ENCODE peak calls at places on chromosomes 6 and 20, in seven cellular contexts. One of them, this sample, is unnamed.

GRCh38 chr6:54307412-54308036 is 717 bp upstream of the TINAG start:
- DNase-seq in BJ: no peak
- DNase-seq in uterus: no peak
- DNase-seq in fibroblast of the aortic adventitia: no peak
- DNase-seq in ovary: no peak
- DNase-seq in pancreas: no peak
- DNase-seq in CD8-positive, alpha-beta T cell: no peak
- DNase-seq in this sample: no peak

GRCh38 chr20:45951925-45952834 is 17.7 kb downstream of the PCIF1 start:
- DNase-seq in CD8-positive, alpha-beta T cell: peak; percentile 1
- DNase-seq in uterus: no peak
- DNase-seq in ovary: peak; percentile 17
- DNase-seq in fibroblast of the aortic adventitia: no peak
- DNase-seq in pancreas: peak; percentile 23
- DNase-seq in BJ: no peak
- DNase-seq in this sample: no peak

GRCh38 chr20:40945754-40946451 is 82.7 kb upstream of the TOP1 start:
- DNase-seq in uterus: no peak
- DNase-seq in CD8-positive, alpha-beta T cell: no peak
- DNase-seq in pancreas: no peak
- DNase-seq in ovary: peak; percentile 41
- DNase-seq in BJ: no peak
- DNase-seq in fibroblast of the aortic adventitia: peak; percentile 75
- DNase-seq in this sample: peak; percentile 69

GRCh38 chr6:42532038-42532669 is 31.7 kb upstream of the UBR2 start:
- DNase-seq in uterus: peak; percentile 39
- DNase-seq in BJ: no peak
- DNase-seq in ovary: no peak
- DNase-seq in fibroblast of the aortic adventitia: peak; percentile 79
- DNase-seq in CD8-positive, alpha-beta T cell: no peak
- DNase-seq in pancreas: no peak
- DNase-seq in this sample: peak; percentile 27

GRCh38 chr6:144055121-144055931 is 40.0 kb downstream of the SF3B5 start:
- DNase-seq in ovary: no peak
- DNase-seq in uterus: no peak
- DNase-seq in fibroblast of the aortic adventitia: no peak
- DNase-seq in pancreas: no peak
- DNase-seq in BJ: no peak
- DNase-seq in CD8-positive, alpha-beta T cell: peak; percentile 72
- DNase-seq in this sample: no peak

GRCh38 chr6:72832271-72832670 is 210.4 kb downstream of the KCNQ5 start:
- DNase-seq in BJ: no peak
- DNase-seq in pancreas: no peak
- DNase-seq in fibroblast of the aortic adventitia: no peak
- DNase-seq in ovary: no peak
- DNase-seq in uterus: no peak
- DNase-seq in CD8-positive, alpha-beta T cell: no peak
- DNase-seq in this sample: no peak

GRCh38 chr20:63740501-63741353 is 1.2 kb downstream of the SLC2A4RG start:
- DNase-seq in fibroblast of the aortic adventitia: peak; percentile 94
- DNase-seq in CD8-positive, alpha-beta T cell: peak; percentile 56
- DNase-seq in uterus: peak; percentile 96
- DNase-seq in pancreas: peak; percentile 99
- DNase-seq in BJ: peak; percentile 52
- DNase-seq in ovary: peak; percentile 99
- DNase-seq in this sample: peak; percentile 73

GRCh38 chr6:128806274-128806673 is 76.7 kb upstream of the LAMA2 start:
- DNase-seq in BJ: no peak
- DNase-seq in pancreas: no peak
- DNase-seq in uterus: peak; percentile 20
- DNase-seq in ovary: no peak
- DNase-seq in fibroblast of the aortic adventitia: peak; percentile 26
- DNase-seq in CD8-positive, alpha-beta T cell: no peak
- DNase-seq in this sample: no peak

GRCh38 chr20:9311132-9311531 is 203.3 kb upstream of the LAMP5 start:
- DNase-seq in fibroblast of the aortic adventitia: peak; percentile 8
- DNase-seq in uterus: no peak
- DNase-seq in CD8-positive, alpha-beta T cell: no peak
- DNase-seq in BJ: no peak
- DNase-seq in ovary: no peak
- DNase-seq in pancreas: no peak
- DNase-seq in this sample: no peak

GRCh38 chr6:167833396-167833763 is 6.7 kb downstream of the AFDN start:
- DNase-seq in ovary: no peak
- DNase-seq in CD8-positive, alpha-beta T cell: no peak
- DNase-seq in fibroblast of the aortic adventitia: no peak
- DNase-seq in pancreas: no peak
- DNase-seq in uterus: no peak
- DNase-seq in BJ: no peak
- DNase-seq in this sample: no peak
- TF ChIP-seq CTCF in ovary: no peak
- TF ChIP-seq CTCF in CD8-positive, alpha-beta T cell: no peak
- TF ChIP-seq CTCF in fibroblast of the aortic adventitia: no peak
- TF ChIP-seq CTCF in pancreas: no peak
- TF ChIP-seq CTCF in uterus: no peak
- TF ChIP-seq CTCF in BJ: no peak
- TF ChIP-seq CTCF in this sample: no peak

GRCh38 chr6:30612213-30612612 is 4.8 kb downstream of the PPP1R10 start:
- DNase-seq in CD8-positive, alpha-beta T cell: no peak
- DNase-seq in fibroblast of the aortic adventitia: peak; percentile 60
- DNase-seq in ovary: no peak
- DNase-seq in BJ: no peak
- DNase-seq in uterus: no peak
- DNase-seq in pancreas: no peak
- DNase-seq in this sample: no peak
- TF ChIP-seq CTCF in CD8-positive, alpha-beta T cell: no peak
- TF ChIP-seq CTCF in fibroblast of the aortic adventitia: peak; percentile 51
- TF ChIP-seq CTCF in ovary: peak; percentile 32
- TF ChIP-seq CTCF in BJ: peak; percentile 57
- TF ChIP-seq CTCF in uterus: no peak
- TF ChIP-seq CTCF in pancreas: no peak
- TF ChIP-seq CTCF in this sample: no peak

DNA sequence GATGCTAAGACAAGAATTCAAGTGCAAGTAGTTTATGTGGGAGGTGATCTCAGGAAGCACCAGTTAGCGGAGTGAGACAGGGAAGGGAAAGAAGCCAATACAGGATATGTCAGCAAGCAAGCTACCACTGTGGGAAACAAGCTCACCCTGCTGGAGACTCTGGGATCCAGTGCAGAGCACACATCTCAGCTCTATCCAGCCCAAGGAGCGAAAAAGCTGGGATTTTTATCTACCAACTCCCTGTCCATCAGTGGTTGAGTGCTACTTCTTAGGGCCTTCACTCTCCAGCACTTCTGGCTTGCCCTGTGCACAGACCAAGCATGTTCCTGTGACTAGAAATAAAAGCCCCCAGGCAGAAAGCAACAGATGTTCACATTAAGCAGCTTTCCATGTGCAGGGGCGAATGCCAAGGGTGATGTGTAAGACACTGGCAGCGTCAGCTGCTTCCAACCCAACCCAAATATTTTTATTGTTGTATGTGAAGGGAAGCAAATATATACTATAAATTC is 10.8 kb upstream of the RNF24 start:
- DNase-seq in CD8-positive, alpha-beta T cell: no peak
- DNase-seq in uterus: peak; percentile 39
- DNase-seq in ovary: no peak
- DNase-seq in pancreas: no peak
- DNase-seq in fibroblast of the aortic adventitia: peak; percentile 82
- DNase-seq in BJ: peak; percentile 52
- DNase-seq in this sample: no peak
- TF ChIP-seq CTCF in CD8-positive, alpha-beta T cell: no peak
- TF ChIP-seq CTCF in uterus: peak; percentile 42
- TF ChIP-seq CTCF in ovary: no peak
- TF ChIP-seq CTCF in pancreas: no peak
- TF ChIP-seq CTCF in fibroblast of the aortic adventitia: peak; percentile 57
- TF ChIP-seq CTCF in BJ: peak; percentile 60
- TF ChIP-seq CTCF in this sample: no peak

GRCh38 chr6:14280766-14281293 is 163.3 kb downstream of the CD83 start:
- DNase-seq in pancreas: no peak
- DNase-seq in uterus: no peak
- DNase-seq in CD8-positive, alpha-beta T cell: no peak
- DNase-seq in ovary: no peak
- DNase-seq in BJ: no peak
- DNase-seq in fibroblast of the aortic adventitia: no peak
- DNase-seq in this sample: no peak
- TF ChIP-seq CTCF in pancreas: no peak
- TF ChIP-seq CTCF in uterus: no peak
- TF ChIP-seq CTCF in CD8-positive, alpha-beta T cell: no peak
- TF ChIP-seq CTCF in ovary: no peak
- TF ChIP-seq CTCF in BJ: no peak
- TF ChIP-seq CTCF in fibroblast of the aortic adventitia: no peak
- TF ChIP-seq CTCF in this sample: no peak

GRCh38 chr6:44062105-44062770 is 65.0 kb downstream of the MRPL14 start:
- DNase-seq in CD8-positive, alpha-beta T cell: no peak
- DNase-seq in uterus: no peak
- DNase-seq in BJ: no peak
- DNase-seq in fibroblast of the aortic adventitia: no peak
- DNase-seq in ovary: no peak
- DNase-seq in pancreas: peak; percentile 29
- DNase-seq in this sample: no peak

GRCh38 chr6:44064089-44064947 is 62.9 kb downstream of the MRPL14 start:
- DNase-seq in pancreas: peak; percentile 20
- DNase-seq in uterus: peak; percentile 80
- DNase-seq in BJ: peak; percentile 81
- DNase-seq in CD8-positive, alpha-beta T cell: no peak
- DNase-seq in ovary: no peak
- DNase-seq in fibroblast of the aortic adventitia: peak; percentile 98
- DNase-seq in this sample: no peak

GRCh38 chr6:44063561-44064059 is 63.6 kb downstream of the MRPL14 start:
- DNase-seq in BJ: no peak
- DNase-seq in CD8-positive, alpha-beta T cell: no peak
- DNase-seq in fibroblast of the aortic adventitia: no peak
- DNase-seq in pancreas: no peak
- DNase-seq in ovary: no peak
- DNase-seq in uterus: no peak
- DNase-seq in this sample: no peak

GRCh38 chr6:44061375-44062104 is 65.7 kb downstream of the MRPL14 start:
- DNase-seq in CD8-positive, alpha-beta T cell: no peak
- DNase-seq in uterus: no peak
- DNase-seq in fibroblast of the aortic adventitia: peak; percentile 66
- DNase-seq in pancreas: no peak
- DNase-seq in BJ: no peak
- DNase-seq in ovary: no peak
- DNase-seq in this sample: no peak

DNA sequence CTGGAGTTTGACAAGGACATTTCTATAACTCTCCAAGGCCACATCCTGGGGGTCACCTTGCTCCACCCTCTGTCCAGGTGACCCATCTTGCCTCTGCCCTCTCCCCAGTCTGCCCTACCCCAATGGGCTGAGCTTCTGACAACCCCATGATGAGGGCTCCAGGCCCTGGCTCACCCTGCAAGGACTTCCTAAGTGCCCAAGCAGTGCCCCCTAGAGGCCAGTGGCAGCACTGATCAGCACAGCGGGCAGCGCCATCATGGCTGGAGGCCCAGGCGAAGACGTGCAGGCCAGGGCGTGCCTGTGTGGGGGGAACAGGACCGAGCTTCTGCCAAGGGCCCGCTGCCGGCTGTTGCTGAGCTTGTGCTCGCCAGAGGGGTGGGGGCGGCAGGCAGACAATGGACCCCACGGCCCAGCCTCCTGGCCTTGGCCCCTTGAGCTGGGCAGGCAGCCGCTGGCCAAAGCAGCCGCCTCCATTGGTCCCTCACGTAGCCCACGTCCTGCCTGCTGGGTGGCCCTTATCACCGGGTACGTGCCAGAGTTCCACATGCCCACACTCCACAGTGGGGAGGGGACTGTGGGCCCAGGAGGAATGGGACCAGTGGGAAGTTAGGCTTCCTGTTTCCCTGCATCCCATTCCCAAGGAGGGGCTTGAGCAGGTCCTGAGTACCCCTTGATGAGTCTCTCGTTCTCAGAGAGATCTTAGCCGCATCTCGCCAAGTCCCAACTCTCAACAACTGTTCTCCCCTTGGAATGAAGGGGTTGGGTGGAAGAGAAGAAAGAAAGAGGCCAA is 64.3 kb downstream of the MRPL14 start:
- DNase-seq in ovary: no peak
- DNase-seq in BJ: no peak
- DNase-seq in fibroblast of the aortic adventitia: no peak
- DNase-seq in CD8-positive, alpha-beta T cell: no peak
- DNase-seq in pancreas: no peak
- DNase-seq in uterus: no peak
- DNase-seq in this sample: peak; percentile 39
- TF ChIP-seq CTCF in ovary: no peak
- TF ChIP-seq CTCF in BJ: peak; percentile 36
- TF ChIP-seq CTCF in fibroblast of the aortic adventitia: peak; percentile 46
- TF ChIP-seq CTCF in CD8-positive, alpha-beta T cell: no peak
- TF ChIP-seq CTCF in pancreas: no peak
- TF ChIP-seq CTCF in uterus: no peak
- TF ChIP-seq CTCF in this sample: peak; percentile 45

GRCh38 chr6:37741757-37742400 is 44.2 kb upstream of the MDGA1 start:
- DNase-seq in CD8-positive, alpha-beta T cell: no peak
- DNase-seq in BJ: no peak
- DNase-seq in ovary: no peak
- DNase-seq in uterus: no peak
- DNase-seq in fibroblast of the aortic adventitia: peak; percentile 9
- DNase-seq in pancreas: peak; percentile 76
- DNase-seq in this sample: peak; percentile 28
- TF ChIP-seq CTCF in CD8-positive, alpha-beta T cell: no peak
- TF ChIP-seq CTCF in BJ: peak; percentile 38
- TF ChIP-seq CTCF in ovary: no peak
- TF ChIP-seq CTCF in uterus: no peak
- TF ChIP-seq CTCF in fibroblast of the aortic adventitia: peak; percentile 47
- TF ChIP-seq CTCF in pancreas: peak; percentile 49
- TF ChIP-seq CTCF in this sample: peak; percentile 30

GRCh38 chr6:119894801-119895200 is 545.2 kb upstream of the MAN1A1 start:
- DNase-seq in ovary: no peak
- DNase-seq in fibroblast of the aortic adventitia: no peak
- DNase-seq in BJ: no peak
- DNase-seq in uterus: no peak
- DNase-seq in CD8-positive, alpha-beta T cell: no peak
- DNase-seq in pancreas: no peak
- DNase-seq in this sample: peak; percentile 15

GRCh38 chr6:119887671-119888070 is 538.1 kb upstream of the MAN1A1 start:
- DNase-seq in ovary: no peak
- DNase-seq in pancreas: no peak
- DNase-seq in BJ: no peak
- DNase-seq in CD8-positive, alpha-beta T cell: no peak
- DNase-seq in fibroblast of the aortic adventitia: no peak
- DNase-seq in uterus: no peak
- DNase-seq in this sample: no peak

GRCh38 chr6:119891638-119892037 is 542.1 kb upstream of the MAN1A1 start:
- DNase-seq in pancreas: no peak
- DNase-seq in ovary: no peak
- DNase-seq in fibroblast of the aortic adventitia: no peak
- DNase-seq in CD8-positive, alpha-beta T cell: no peak
- DNase-seq in uterus: no peak
- DNase-seq in BJ: no peak
- DNase-seq in this sample: no peak

GRCh38 chr6:119891206-119891605 is 541.6 kb upstream of the MAN1A1 start:
- DNase-seq in pancreas: no peak
- DNase-seq in ovary: no peak
- DNase-seq in CD8-positive, alpha-beta T cell: no peak
- DNase-seq in BJ: no peak
- DNase-seq in uterus: no peak
- DNase-seq in fibroblast of the aortic adventitia: peak; percentile 5
- DNase-seq in this sample: no peak

DNA sequence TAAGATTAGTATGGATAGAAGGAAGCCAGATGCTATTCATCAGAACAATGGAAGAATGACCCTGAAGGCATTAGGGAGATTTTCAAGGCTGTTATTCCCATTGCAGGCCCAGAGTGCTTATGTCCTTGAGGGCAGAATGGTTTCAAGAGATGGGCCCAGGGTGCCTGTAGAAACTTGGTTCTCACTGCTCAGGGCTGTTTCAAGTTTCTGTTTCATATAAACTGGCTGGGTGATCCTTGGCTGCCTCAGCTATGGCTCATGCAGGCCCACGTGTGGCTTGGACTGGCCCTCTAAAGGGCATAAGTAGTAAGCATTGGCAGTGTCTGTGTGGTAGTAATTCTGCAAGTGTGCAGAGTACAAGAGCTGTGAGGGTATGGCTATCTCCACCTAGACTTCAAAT is 540.9 kb upstream of the MAN1A1 start:
- DNase-seq in CD8-positive, alpha-beta T cell: no peak
- DNase-seq in BJ: no peak
- DNase-seq in pancreas: no peak
- DNase-seq in fibroblast of the aortic adventitia: peak; percentile 60
- DNase-seq in uterus: no peak
- DNase-seq in ovary: no peak
- DNase-seq in this sample: no peak
- TF ChIP-seq CTCF in CD8-positive, alpha-beta T cell: no peak
- TF ChIP-seq CTCF in BJ: no peak
- TF ChIP-seq CTCF in pancreas: no peak
- TF ChIP-seq CTCF in fibroblast of the aortic adventitia: no peak
- TF ChIP-seq CTCF in uterus: no peak
- TF ChIP-seq CTCF in ovary: no peak
- TF ChIP-seq CTCF in this sample: no peak

This sample was measured in nephron progenitor cell.